ENCODE peak calls at places on chromosomes 4 and X, in ten cellular contexts. C is lung, O is HS-5, V is globus pallidus, L is cardiac fibroblast, N is RPMI8226, R is neuronal stem cell, E is COR-L47, F is astrocyte of the spinal cord, Y is KBM-7. U is an unnamed sample.

GRCh38 chr4:113300384-113301011 is 251.0 kb downstream of the ANK2 start:
- DNase-seq in C (no peak), O (no peak), V (no peak), L (peak), N (no peak), R (no peak), E (no peak), F (peak), Y (no peak), U (no peak)

GRCh38 chr4:40887690-40888089 is 137.9 kb downstream of the NSUN7 start:
- DNase-seq in C (peak), O (peak), V (peak), L (peak), N (no peak), R (no peak), E (no peak), F (peak), Y (no peak), U (no peak)

GRCh38 chrX:115679460-115679859 is 118.5 kb downstream of the PLS3 start:
- DNase-seq in C (no peak), O (no peak), V (no peak), L (peak), N (peak), R (no peak), E (peak), F (peak), Y (peak), U (no peak)

GRCh38 chrX:56788717-56789122 is 59.7 kb downstream of the NBDY start:
- DNase-seq in C (no peak), O (no peak), V (peak), L (peak), N (no peak), R (no peak), E (no peak), F (peak), Y (no peak), U (no peak)

GRCh38 chr4:118557298-118557851 is 127.8 kb upstream of the METTL14 start:
- DNase-seq in C (no peak), O (peak), V (no peak), L (peak), N (peak), R (no peak), E (peak), F (peak), Y (peak), U (peak)

GRCh38 chrX:78042601-78043000 is 61.4 kb upstream of the PGK1 start:
- DNase-seq in C (no peak), O (no peak), V (no peak), L (no peak), N (no peak), R (no peak), E (no peak), F (no peak), Y (no peak), U (no peak)

GRCh38 chr4:78722880-78723279 is 53.3 kb upstream of the BMP2K start:
- DNase-seq in C (no peak), O (no peak), V (no peak), L (no peak), N (no peak), R (no peak), E (no peak), F (no peak), Y (no peak), U (no peak)

GRCh38 chr4:145501051-145501660 is 19.5 kb downstream of the SMAD1 start:
- DNase-seq in C (no peak), O (no peak), V (no peak), L (no peak), N (no peak), R (no peak), E (no peak), F (no peak), Y (no peak), U (no peak)

GRCh38 chr4:5051210-5051691 is at the start of gene STK32B:
- DNase-seq in C (no peak), O (peak), V (no peak), L (peak), N (no peak), R (peak), E (no peak), F (peak), Y (peak), U (no peak)

GRCh38 chr4:165864228-165864627 is 8.8 kb upstream of the TLL1 start:
- DNase-seq in C (no peak), O (no peak), V (no peak), L (peak), N (no peak), R (no peak), E (no peak), F (no peak), Y (no peak), U (no peak)

GRCh38 chr4:15525080-15525479 is 55.4 kb downstream of the CC2D2A start:
- DNase-seq in C (no peak), O (no peak), V (no peak), L (no peak), N (no peak), R (no peak), E (no peak), F (no peak), Y (no peak), U (no peak)

GRCh38 chr4:158162637-158163036 is 10.2 kb downstream of the GASK1B start:
- DNase-seq in C (no peak), O (no peak), V (no peak), L (no peak), N (no peak), R (no peak), E (no peak), F (no peak), Y (no peak), U (no peak)

GRCh38 chr4:128228021-128228571 is 59.5 kb downstream of the PGRMC2 start:
- DNase-seq in C (no peak), O (no peak), V (no peak), L (no peak), N (no peak), R (no peak), E (no peak), F (peak), Y (no peak), U (peak)

GRCh38 chrX:110403436-110403835 is 44.8 kb downstream of the RTL9 start:
- DNase-seq in C (no peak), O (no peak), V (no peak), L (no peak), N (no peak), R (no peak), E (no peak), F (no peak), Y (no peak), U (no peak)

GRCh38 chr4:132228676-132229075 is 920.4 kb upstream of the PCDH10 start:
- DNase-seq in C (no peak), O (no peak), V (no peak), L (no peak), N (no peak), R (no peak), E (no peak), F (no peak), Y (no peak), U (no peak)

GRCh38 chr4:40121515-40121914 is 64.9 kb downstream of the N4BP2 start:
- DNase-seq in C (no peak), O (peak), V (peak), L (peak), N (no peak), R (no peak), E (no peak), F (peak), Y (peak), U (no peak)